ENCODE peak calls at places on chromosomes 4 and X, in five cellular contexts. One of them, this sample, is unnamed.

GRCh38 chr4:74394476-74395136 is 29.7 kb downstream of the EREG start:
- DNase-seq in GM12878: no peak
- DNase-seq in psoas muscle: no peak
- DNase-seq in fibroblast of lung: peak; percentile 83
- DNase-seq in tibial artery: no peak
- DNase-seq in this sample: no peak

GRCh38 chrX:71923516-71923915 is 12.9 kb downstream of the NHSL2 start:
- DNase-seq in GM12878: no peak
- DNase-seq in psoas muscle: no peak
- DNase-seq in fibroblast of lung: peak; percentile 25
- DNase-seq in tibial artery: peak; percentile 62
- DNase-seq in this sample: no peak

GRCh38 chr4:41644288-41644914 is 104.1 kb downstream of the PHOX2B start:
- DNase-seq in tibial artery: peak; percentile 88
- DNase-seq in GM12878: no peak
- DNase-seq in fibroblast of lung: peak; percentile 66
- DNase-seq in psoas muscle: peak; percentile 77
- DNase-seq in this sample: peak; percentile 81

GRCh38 chrX:139483721-139484120 is 46.8 kb upstream of the F9 start:
- DNase-seq in fibroblast of lung: no peak
- DNase-seq in tibial artery: no peak
- DNase-seq in GM12878: no peak
- DNase-seq in psoas muscle: no peak
- DNase-seq in this sample: no peak

GRCh38 chrX:24561121-24561520 is 86.0 kb downstream of the PCYT1B start:
- DNase-seq in tibial artery: no peak
- DNase-seq in fibroblast of lung: no peak
- DNase-seq in GM12878: no peak
- DNase-seq in psoas muscle: no peak
- DNase-seq in this sample: no peak

GRCh38 chr4:73916172-73916925 is 47.2 kb downstream of the CXCL1 start:
- DNase-seq in fibroblast of lung: no peak
- DNase-seq in GM12878: no peak
- DNase-seq in tibial artery: no peak
- DNase-seq in psoas muscle: no peak
- DNase-seq in this sample: no peak

GRCh38 chr4:68132342-68132741 is 2.7 kb upstream of the TMPRSS11F start:
- DNase-seq in fibroblast of lung: no peak
- DNase-seq in psoas muscle: no peak
- DNase-seq in tibial artery: no peak
- DNase-seq in GM12878: no peak
- DNase-seq in this sample: no peak

GRCh38 chr4:95549246-95550138 is 719 bp upstream of the UNC5C start:
- DNase-seq in GM12878: peak; percentile 38
- DNase-seq in psoas muscle: peak; percentile 45
- DNase-seq in fibroblast of lung: peak; percentile 68
- DNase-seq in tibial artery: no peak
- DNase-seq in this sample: peak; percentile 81

GRCh38 chr4:119977135-119977534 is 89.5 kb downstream of the MAD2L1 start:
- DNase-seq in psoas muscle: no peak
- DNase-seq in tibial artery: no peak
- DNase-seq in GM12878: no peak
- DNase-seq in fibroblast of lung: peak; percentile 22
- DNase-seq in this sample: no peak

GRCh38 chr4:161799687-161800086 is 364.1 kb downstream of the FSTL5 start:
- DNase-seq in fibroblast of lung: peak; percentile 15
- DNase-seq in tibial artery: no peak
- DNase-seq in GM12878: no peak
- DNase-seq in psoas muscle: no peak
- DNase-seq in this sample: no peak

GRCh38 chr4:1571165-1571908 is 112.8 kb downstream of the FAM53A start:
- DNase-seq in fibroblast of lung: no peak
- DNase-seq in psoas muscle: peak; percentile 10
- DNase-seq in tibial artery: no peak
- DNase-seq in GM12878: no peak
- DNase-seq in this sample: no peak

GRCh38 chrX:112941209-112941788 is 100.7 kb upstream of the AMOT start:
- DNase-seq in fibroblast of lung: peak; percentile 0
- DNase-seq in psoas muscle: no peak
- DNase-seq in tibial artery: no peak
- DNase-seq in GM12878: peak; percentile 32
- DNase-seq in this sample: no peak

GRCh38 chr4:141047228-141047884 is 85.9 kb downstream of the RNF150 start:
- DNase-seq in fibroblast of lung: peak; percentile 72
- DNase-seq in GM12878: no peak
- DNase-seq in tibial artery: no peak
- DNase-seq in psoas muscle: no peak
- DNase-seq in this sample: no peak

GRCh38 chr4:104490096-104490769 is 4.5 kb downstream of the CXXC4 start:
- DNase-seq in GM12878: peak; percentile 83
- DNase-seq in fibroblast of lung: peak; percentile 1
- DNase-seq in psoas muscle: no peak
- DNase-seq in tibial artery: no peak
- DNase-seq in this sample: no peak

DNA sequence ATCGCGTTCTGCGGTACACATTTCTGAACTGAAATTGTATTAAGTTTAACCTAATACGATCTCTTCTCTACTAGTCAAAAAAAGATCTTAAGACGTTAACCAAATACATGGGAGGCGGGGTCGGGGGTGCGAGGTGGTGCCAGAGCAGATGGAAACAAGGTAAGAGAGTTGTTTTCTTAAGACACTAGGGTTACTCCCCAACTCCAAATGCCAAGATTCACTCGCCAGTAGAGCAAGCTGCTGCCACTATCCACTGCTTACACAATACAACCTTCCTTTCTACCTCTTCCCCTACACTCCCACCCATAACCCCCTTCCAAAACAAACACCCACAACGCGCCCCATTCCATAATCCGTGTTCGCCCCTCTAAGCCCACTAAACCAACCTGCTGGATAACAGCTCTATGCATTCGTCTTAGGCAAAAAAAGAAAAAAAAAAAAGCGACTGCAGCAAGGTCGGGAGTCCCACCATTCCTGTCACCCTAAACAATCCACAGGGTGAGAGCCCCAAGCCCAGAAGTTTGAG is 1.3 kb downstream of the LCORL start:
- DNase-seq in GM12878: no peak
- DNase-seq in fibroblast of lung: peak; percentile 20
- DNase-seq in psoas muscle: no peak
- DNase-seq in tibial artery: no peak
- DNase-seq in this sample: no peak
- H3K4me3 ChIP-seq in GM12878: peak overlapping the region; percentile 90
- H3K4me3 ChIP-seq in fibroblast of lung: peak overlapping the region; percentile 98
- H3K4me3 ChIP-seq in psoas muscle: peak overlapping the region; percentile 92
- H3K4me3 ChIP-seq in tibial artery: peak overlapping the region; percentile 91
- H3K4me3 ChIP-seq in this sample: peak overlapping the region; percentile 64

DNA sequence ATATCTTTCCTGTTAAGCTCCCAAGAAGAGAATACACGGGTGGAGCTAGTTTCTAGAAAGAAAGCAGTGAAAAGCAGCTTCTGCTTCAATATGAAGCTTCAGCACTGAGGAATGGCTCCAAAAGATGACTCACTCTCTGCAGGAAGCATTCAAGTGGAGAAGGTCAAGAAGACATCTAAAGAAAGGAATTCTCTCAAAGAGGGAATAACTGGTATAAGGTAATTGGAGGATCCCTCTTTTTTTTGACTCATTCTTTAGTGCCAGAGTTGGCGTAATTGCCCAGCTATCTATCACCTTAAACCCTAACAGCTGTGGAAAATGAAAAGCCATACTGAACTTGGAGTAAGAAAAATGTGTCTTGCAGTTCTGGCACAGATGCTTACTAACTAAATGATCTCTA is 3.5 kb downstream of the EDA2R start:
- DNase-seq in psoas muscle: no peak
- DNase-seq in tibial artery: no peak
- DNase-seq in GM12878: no peak
- DNase-seq in fibroblast of lung: peak; percentile 45
- DNase-seq in this sample: no peak
- H3K27ac ChIP-seq in psoas muscle: no peak overlapping the region
- H3K27ac ChIP-seq in tibial artery: no peak overlapping the region
- H3K27ac ChIP-seq in GM12878: no peak overlapping the region
- H3K27ac ChIP-seq in fibroblast of lung: no peak overlapping the region
- H3K27ac ChIP-seq in this sample: no peak overlapping the region

GRCh38 chrX:119990409-119990994 is 47.0 kb upstream of the NKAP start:
- DNase-seq in fibroblast of lung: no peak
- DNase-seq in tibial artery: no peak
- DNase-seq in GM12878: no peak
- DNase-seq in psoas muscle: no peak
- DNase-seq in this sample: no peak
- H3K27me3 ChIP-seq in fibroblast of lung: peaks cover 16% of the 10 kb centered on the region
- H3K27me3 ChIP-seq in tibial artery: peaks cover 36% of the 10 kb centered on the region
- H3K27me3 ChIP-seq in GM12878: peaks cover 16% of the 10 kb centered on the region
- H3K27me3 ChIP-seq in psoas muscle: peaks cover 3% of the 10 kb centered on the region
- H3K27me3 ChIP-seq in this sample: peaks cover 8% of the 10 kb centered on the region

GRCh38 chrX:132488819-132489255 is at the start of gene MBNL3:
- DNase-seq in GM12878: no peak
- DNase-seq in tibial artery: peak; percentile 68
- DNase-seq in psoas muscle: peak; percentile 40
- DNase-seq in fibroblast of lung: peak; percentile 67
- DNase-seq in this sample: peak; percentile 61
- H3K4me3 ChIP-seq in GM12878: peak within 1 kb of the TSS; percentile 72
- H3K4me3 ChIP-seq in tibial artery: peak within 1 kb of the TSS; percentile 80
- H3K4me3 ChIP-seq in psoas muscle: peak within 1 kb of the TSS; percentile 69
- H3K4me3 ChIP-seq in fibroblast of lung: peak within 1 kb of the TSS; percentile 80
- H3K4me3 ChIP-seq in this sample: peak within 1 kb of the TSS; percentile 52

DNA sequence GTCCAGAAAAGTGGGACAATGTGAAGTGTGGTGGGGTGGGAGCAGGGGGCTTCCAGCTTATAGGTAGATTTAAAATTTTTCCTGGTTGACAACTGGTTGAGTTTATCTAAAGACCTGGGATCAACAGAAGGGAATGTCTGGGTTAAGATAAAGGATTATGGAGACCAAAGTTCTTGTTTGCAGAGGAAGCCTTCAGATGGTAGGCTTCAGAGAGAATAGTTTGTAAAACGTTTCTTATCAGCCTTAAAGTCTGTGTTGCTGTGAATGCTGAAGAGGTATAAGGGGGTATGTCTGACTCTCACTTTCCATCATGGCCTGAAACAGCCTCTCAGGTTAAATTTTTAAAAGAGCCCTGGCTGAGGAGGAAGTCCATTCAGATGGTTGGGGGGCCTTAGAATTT is 20.5 kb downstream of the MGST2 start:
- DNase-seq in fibroblast of lung: no peak
- DNase-seq in psoas muscle: no peak
- DNase-seq in GM12878: no peak
- DNase-seq in tibial artery: no peak
- DNase-seq in this sample: no peak
- H3K27ac ChIP-seq in fibroblast of lung: no peak overlapping the region
- H3K27ac ChIP-seq in psoas muscle: no peak overlapping the region
- H3K27ac ChIP-seq in GM12878: no peak overlapping the region
- H3K27ac ChIP-seq in tibial artery: peak overlapping the region; percentile 11
- H3K27ac ChIP-seq in this sample: no peak overlapping the region

DNA sequence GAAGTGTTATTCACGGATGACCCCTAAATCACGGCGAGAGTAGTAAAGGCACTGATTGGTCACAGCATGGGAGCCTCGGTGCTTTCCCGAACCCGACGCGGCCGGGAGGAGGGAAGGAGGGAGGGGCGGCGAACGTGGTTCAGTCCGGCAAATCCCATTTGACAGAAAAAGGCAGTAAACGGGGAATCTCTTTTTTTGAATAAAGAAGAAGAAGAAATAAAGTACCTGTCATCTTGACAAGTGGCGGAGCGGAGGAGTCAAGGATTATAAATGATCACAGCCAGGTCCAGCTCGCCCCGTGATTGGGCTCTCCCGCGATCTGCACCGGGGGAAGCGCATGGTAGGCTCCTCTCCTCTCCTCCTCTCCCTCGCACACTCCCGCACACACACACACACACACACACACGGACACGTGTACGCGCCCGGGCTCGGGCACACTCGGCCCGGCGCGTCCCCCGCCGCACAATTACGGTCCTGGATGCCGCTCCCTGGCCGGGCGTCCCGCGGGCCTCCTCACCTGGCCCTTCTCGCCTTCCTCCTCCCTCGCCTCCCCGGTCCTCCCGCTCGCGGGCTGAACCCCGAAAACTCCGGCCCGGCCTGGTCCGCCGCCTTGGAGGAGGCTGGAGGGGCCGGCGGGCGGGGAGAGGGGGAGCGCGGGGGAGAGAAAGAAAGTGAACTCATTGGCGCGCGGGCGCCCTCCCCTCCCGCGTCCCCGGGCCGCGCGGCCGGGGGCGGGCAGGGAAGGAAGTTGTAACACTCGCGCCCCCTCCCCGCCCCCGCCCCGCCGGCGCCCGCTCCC is 99.2 kb upstream of the TENM3 start:
- DNase-seq in GM12878: no peak
- DNase-seq in fibroblast of lung: peak; percentile 82
- DNase-seq in psoas muscle: peak; percentile 49
- DNase-seq in tibial artery: no peak
- DNase-seq in this sample: no peak
- H3K27me3 ChIP-seq in GM12878: peaks cover 13% of the 10 kb centered on the region
- H3K27me3 ChIP-seq in fibroblast of lung: peaks cover 15% of the 10 kb centered on the region
- H3K27me3 ChIP-seq in psoas muscle: no peaks in the 10 kb centered on the region
- H3K27me3 ChIP-seq in tibial artery: peaks cover 67% of the 10 kb centered on the region
- H3K27me3 ChIP-seq in this sample: peaks cover 22% of the 10 kb centered on the region

DNA sequence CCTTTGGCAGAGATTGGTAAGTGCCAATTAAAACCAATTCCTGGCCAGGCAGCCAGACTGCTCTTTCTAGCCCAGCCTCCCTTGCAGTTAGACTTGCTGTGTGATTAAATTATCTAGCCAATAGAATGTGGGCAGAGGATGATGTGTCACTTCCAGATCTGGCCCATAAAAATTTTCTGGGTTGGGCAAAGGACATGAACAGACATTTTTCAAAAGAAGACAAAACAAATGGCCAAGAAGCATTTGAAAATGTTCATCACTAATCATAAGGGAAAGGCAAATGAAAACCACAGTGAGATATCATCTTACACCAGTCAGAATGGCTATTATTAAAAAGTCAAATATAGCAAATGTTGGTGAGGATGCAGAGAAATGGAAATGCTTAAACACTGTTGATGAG is 71.4 kb upstream of the STIM2 start:
- DNase-seq in tibial artery: no peak
- DNase-seq in psoas muscle: no peak
- DNase-seq in GM12878: no peak
- DNase-seq in fibroblast of lung: no peak
- DNase-seq in this sample: no peak
- H3K4me3 ChIP-seq in tibial artery: no peak overlapping the region
- H3K4me3 ChIP-seq in psoas muscle: no peak overlapping the region
- H3K4me3 ChIP-seq in GM12878: no peak overlapping the region
- H3K4me3 ChIP-seq in fibroblast of lung: no peak overlapping the region
- H3K4me3 ChIP-seq in this sample: no peak overlapping the region

This sample was measured in right atrium auricular region.